ENCODE peak calls at places on chromosomes 3 and 15, in four cellular contexts. G is ovary; B is CD8-positive, alpha-beta memory T cell; A is left ventricle myocardium inferior. O is an unnamed sample. For H3K27me3, the result is how much of the 10 kb centered on the place peaks cover.

GRCh38 chr3:59074764-59075163 is 24.9 kb upstream of the CFAP20DC start:
- DNase-seq in G (no peak), B (no peak), A (no peak), O (no peak)

GRCh38 chr3:186241910-186242821 is 119.9 kb downstream of the DGKG start:
- DNase-seq in G (peak), B (peak), A (peak), O (peak)

GRCh38 chr3:170256597-170256996 is 34.4 kb downstream of the PRKCI start:
- DNase-seq in G (no peak), B (no peak), A (no peak), O (no peak)

GRCh38 chr3:54954019-54954418 is 26.2 kb upstream of the LRTM1 start:
- DNase-seq in G (no peak), B (no peak), A (no peak), O (no peak)

GRCh38 chr15:90530250-90531051 is 728 bp downstream of the CRTC3 start:
- DNase-seq in G (peak), B (peak), A (peak), O (peak)

GRCh38 chr3:81643721-81644120 is 117.7 kb downstream of the GBE1 start:
- DNase-seq in G (no peak), B (no peak), A (no peak), O (peak)

GRCh38 chr3:71725279-71725991 is at the start of gene EIF4E3:
- DNase-seq in G (peak), B (peak), A (peak), O (no peak)

GRCh38 chr3:13462125-13462629 is 17.9 kb upstream of the HDAC11 start:
- DNase-seq in G (no peak), B (no peak), A (no peak), O (no peak)

GRCh38 chr3:50370594-50370993 is 11.3 kb upstream of the TMEM115 start:
- DNase-seq in G (no peak), B (no peak), A (no peak), O (no peak)

GRCh38 chr3:38327335-38328009 is 19.1 kb upstream of the XYLB start:
- DNase-seq in G (no peak), B (no peak), A (no peak), O (no peak)

GRCh38 chr3:44050051-44050570 is 191.6 kb upstream of the TOPAZ1 start:
- DNase-seq in G (no peak), B (no peak), A (no peak), O (no peak)

GRCh38 chr15:34799149-34799824 is 3.9 kb upstream of the ACTC1 start:
- DNase-seq in G (peak), B (no peak), A (peak), O (peak)

GRCh38 chr15:58441376-58442070 is 9.7 kb downstream of the LIPC start:
- DNase-seq in G (no peak), B (no peak), A (no peak), O (no peak)

GRCh38 chr3:11379824-11380281 is 107.7 kb downstream of the ATG7 start:
- DNase-seq in G (no peak), B (no peak), A (no peak), O (no peak)

GRCh38 chr3:184175981-184176376 is 1.3 kb downstream of the AP2M1 start:
- DNase-seq in G (no peak), B (no peak), A (no peak), O (no peak)

GRCh38 chr3:58178528-58179234 is 32.1 kb downstream of the DNASE1L3 start:
- DNase-seq in G (no peak), B (no peak), A (no peak), O (no peak)

GRCh38 chr3:45480218-45480617 is 91.8 kb downstream of the LARS2 start:
- DNase-seq in G (no peak), B (no peak), A (no peak), O (no peak)

GRCh38 chr3:5633960-5634359 is 446.5 kb downstream of the EDEM1 start:
- DNase-seq in G (no peak), B (no peak), A (no peak), O (no peak)

GRCh38 chr3:190094201-190094718 is 26.4 kb downstream of the P3H2 start:
- DNase-seq in G (peak), B (no peak), A (no peak), O (no peak)

GRCh38 chr15:56425276-56425675 is 39.7 kb downstream of the MNS1 start:
- DNase-seq in G (no peak), B (no peak), A (no peak), O (no peak)

GRCh38 chr3:127614928-127615592 is 13.9 kb upstream of the PODXL2 start:
- DNase-seq in G (no peak), B (no peak), A (no peak), O (no peak)

GRCh38 chr3:142467738-142468137 is 19.9 kb upstream of the XRN1 start:
- DNase-seq in G (no peak), B (no peak), A (no peak), O (no peak)

GRCh38 chr3:37787027-37787868 is 74.4 kb upstream of the CTDSPL start:
- DNase-seq in G (peak), B (no peak), A (no peak), O (no peak)

GRCh38 chr3:32239638-32240550 is 1.4 kb downstream of the CMTM8 start:
- DNase-seq in G (no peak), B (peak), A (no peak), O (no peak)

GRCh38 chr15:52308446-52309153 is 13.0 kb upstream of the MYO5C start:
- DNase-seq in G (no peak), B (no peak), A (no peak), O (no peak)

GRCh38 chr3:172097585-172097984 is 58.2 kb downstream of the FNDC3B start:
- DNase-seq in G (no peak), B (no peak), A (no peak), O (no peak)

GRCh38 chr15:20106026-20106425 is 435.6 kb downstream of the GOLGA6L6 start:
- DNase-seq in G (no peak), B (no peak), A (peak), O (peak)

GRCh38 chr15:60681353-60681752 is 202.4 kb upstream of the ICE2 start:
- DNase-seq in G (no peak), B (no peak), A (no peak), O (no peak)

GRCh38 chr15:87959080-87959479 is 297.5 kb downstream of the NTRK3 start:
- DNase-seq in G (no peak), B (no peak), A (no peak), O (no peak)

GRCh38 chr3:126389112-126389791 is 5.5 kb upstream of the CFAP100 start:
- DNase-seq in G (peak), B (peak), A (peak), O (peak)

GRCh38 chr3:248841-249520 is 52.4 kb downstream of the CHL1 start:
- DNase-seq in G (no peak), B (no peak), A (no peak), O (no peak)

GRCh38 chr3:42070089-42070885 is 20.9 kb upstream of the TRAK1 start:
- DNase-seq in G (no peak), B (no peak), A (no peak), O (no peak)

GRCh38 chr3:42071720-42072582 is 19.2 kb upstream of the TRAK1 start:
- DNase-seq in G (peak), B (no peak), A (peak), O (peak)

GRCh38 chr3:42072930-42073329 is 18.2 kb upstream of the TRAK1 start:
- DNase-seq in G (no peak), B (no peak), A (no peak), O (no peak)

GRCh38 chr3:42068303-42069088 is 22.7 kb upstream of the TRAK1 start:
- DNase-seq in G (no peak), B (no peak), A (no peak), O (no peak)

DNA sequence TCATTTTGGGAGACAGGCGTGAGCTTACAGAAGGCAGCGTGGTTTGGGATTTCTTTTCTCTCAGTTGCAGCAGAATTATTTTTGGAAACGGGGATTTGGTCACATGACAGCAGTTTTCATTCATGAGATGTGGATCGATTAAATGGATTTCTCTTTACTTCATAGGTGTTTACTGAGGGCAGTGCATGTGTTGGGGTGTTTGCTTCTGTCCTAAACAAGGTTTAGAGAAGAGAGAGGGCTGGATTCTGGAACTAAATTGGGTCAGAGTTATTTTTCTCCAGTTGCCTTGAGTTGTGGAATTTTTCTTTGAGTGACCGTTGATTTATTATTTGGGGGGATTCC is 18.6 kb upstream of the TRAK1 start:
- DNase-seq in G (no peak), B (no peak), A (no peak), O (no peak)
- H3K27ac ChIP-seq in G (no peak), B (no peak), A (peak), O (peak)

GRCh38 chr15:43518073-43518761 is 809 bp downstream of the MAP1A start:
- DNase-seq in G (peak), B (no peak), A (no peak), O (no peak)
- H3K27me3 ChIP-seq in G (under half), B (under half), A (under half), O (under half)

GRCh38 chr3:155701882-155702465 is 42.9 kb downstream of the PLCH1 start:
- DNase-seq in G (no peak), B (peak), A (no peak), O (no peak)

GRCh38 chr3:155704041-155704440 is 40.8 kb downstream of the PLCH1 start:
- DNase-seq in G (no peak), B (no peak), A (no peak), O (peak)

GRCh38 chr3:155702745-155703581 is 41.9 kb downstream of the PLCH1 start:
- DNase-seq in G (no peak), B (no peak), A (no peak), O (no peak)

GRCh38 chr3:155704771-155705559 is 39.9 kb downstream of the PLCH1 start:
- DNase-seq in G (no peak), B (no peak), A (no peak), O (peak)
- H3K27ac ChIP-seq in G (no peak), B (no peak), A (peak), O (peak)

DNA sequence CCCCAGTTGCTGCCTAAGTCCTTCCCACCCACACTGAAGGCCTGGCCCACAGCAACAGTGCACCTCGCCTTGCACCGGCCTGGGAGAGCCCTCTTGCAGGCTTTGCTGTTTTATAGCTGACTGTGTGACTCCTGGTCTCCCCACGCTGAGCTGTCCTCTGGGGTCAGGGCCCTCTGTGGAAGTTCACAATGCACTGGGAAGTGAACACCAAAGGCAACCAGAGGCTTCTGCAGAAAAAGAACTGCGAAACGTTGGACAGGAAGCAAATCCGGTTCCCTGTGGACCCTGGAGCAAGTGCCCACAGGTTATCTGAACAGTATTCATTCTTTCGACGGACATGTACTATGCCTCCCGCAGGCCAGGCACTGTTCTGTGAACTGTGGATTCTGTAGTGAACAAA is 737 bp upstream of the EPHB1 start:
- DNase-seq in G (no peak), B (no peak), A (no peak), O (no peak)
- H3K27me3 ChIP-seq in G (under half), B (under half), A (under half), O (under half)

GRCh38 chr3:194194051-194194756 is 58.3 kb downstream of the HES1 start:
- DNase-seq in G (no peak), B (no peak), A (no peak), O (no peak)
- H3K27ac ChIP-seq in G (no peak), B (no peak), A (no peak), O (no peak)

O was measured in testis.